ENCODE peak calls at places on chromosome 2, in six cellular contexts. A is heart right ventricle, O is tibial nerve, P is fibroblast of lung, F is GM23248, S is right cardiac atrium. U is an unnamed sample.

GRCh38 chr2:119744335-119744939 is 15.3 kb upstream of the PTPN4 start:
- DNase-seq in A (no peak), O (no peak), P (peak; percentile 50), F (peak; percentile 58), S (no peak), U (no peak)

GRCh38 chr2:12507295-12507694 is 209.4 kb upstream of the TRIB2 start:
- DNase-seq in A (no peak), O (no peak), P (peak; percentile 78), F (peak; percentile 95), S (no peak), U (no peak)

GRCh38 chr2:144950874-144951560 is 431.1 kb upstream of the ZEB2 start:
- DNase-seq in A (no peak), O (peak; percentile 29), P (peak; percentile 82), F (peak; percentile 97), S (peak; percentile 29), U (no peak)

GRCh38 chr2:17643031-17643615 is 102.6 kb downstream of the VSNL1 start:
- DNase-seq in A (peak; percentile 32), O (peak; percentile 21), P (peak; percentile 99), F (peak; percentile 99), S (peak; percentile 52), U (peak; percentile 83)

GRCh38 chr2:83823238-83823637 is 635.8 kb downstream of the SUCLG1 start:
- DNase-seq in A (no peak), O (no peak), P (no peak), F (no peak), S (no peak), U (no peak)

GRCh38 chr2:41905597-41906324 is 142.1 kb upstream of the PKDCC start:
- DNase-seq in A (no peak), O (no peak), P (no peak), F (no peak), S (no peak), U (no peak)

GRCh38 chr2:186068154-186068826 is 329.7 kb downstream of the FSIP2 start:
- DNase-seq in A (peak; percentile 69), O (no peak), P (peak; percentile 12), F (no peak), S (no peak), U (no peak)

GRCh38 chr2:63740943-63741342 is 100.8 kb upstream of the UGP2 start:
- DNase-seq in A (no peak), O (no peak), P (no peak), F (peak; percentile 32), S (no peak), U (no peak)

GRCh38 chr2:216341151-216341550 is 31.1 kb downstream of the MARCHF4 start:
- DNase-seq in A (no peak), O (no peak), P (peak; percentile 69), F (peak; percentile 74), S (peak; percentile 30), U (no peak)

DNA sequence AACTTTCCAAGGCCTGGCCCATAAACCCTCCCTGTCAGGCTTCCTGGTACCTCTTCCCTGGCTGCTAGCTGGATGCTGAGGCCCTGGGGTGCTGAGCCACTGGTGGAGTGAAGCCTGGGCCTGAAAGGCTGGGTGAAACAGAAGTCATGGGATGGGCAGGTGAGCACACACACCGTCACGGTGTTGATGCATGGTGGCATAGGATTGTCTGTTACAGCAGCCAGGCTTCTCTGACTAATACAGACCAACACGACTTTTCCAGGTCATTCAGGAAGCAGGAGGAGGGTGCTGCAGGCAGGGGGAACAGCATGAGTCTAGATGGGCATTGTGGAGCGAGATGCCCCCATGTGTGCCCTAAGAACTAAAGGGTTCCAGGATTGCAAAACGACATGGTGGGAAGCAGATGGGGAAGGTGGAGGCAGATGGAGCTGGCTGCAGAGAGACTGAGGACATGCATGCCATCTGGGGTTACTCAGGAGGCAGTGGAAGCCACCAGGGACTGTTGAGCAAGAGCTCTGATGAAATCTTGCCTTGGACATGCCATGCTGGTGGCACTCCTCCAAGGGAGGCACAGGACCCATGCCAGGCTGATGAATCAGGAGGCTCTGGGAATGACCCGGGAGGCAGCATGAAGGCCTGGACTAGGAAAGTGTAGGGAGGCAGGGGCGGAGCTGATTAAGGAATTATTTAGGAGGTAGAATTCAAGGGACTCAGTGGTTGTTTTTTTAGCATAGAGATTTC is 480.9 kb downstream of the TSN start:
- DNase-seq in A (no peak), O (no peak), P (peak; percentile 24), F (peak; percentile 91), S (no peak), U (peak; percentile 71)
- H3K9me3 ChIP-seq in A (no peaks in the 10 kb centered on the region), O (no peaks in the 10 kb centered on the region), P (no peaks in the 10 kb centered on the region), F (no peaks in the 10 kb centered on the region), S (no peaks in the 10 kb centered on the region), U (no peaks in the 10 kb centered on the region)

GRCh38 chr2:40123746-40124145 is 328.1 kb downstream of the SLC8A1 start:
- DNase-seq in A (no peak), O (no peak), P (no peak), F (peak; percentile 43), S (no peak), U (no peak)
- H3K27me3 ChIP-seq in A (no peaks in the 10 kb centered on the region), O (no peaks in the 10 kb centered on the region), P (no peaks in the 10 kb centered on the region), F (no peaks in the 10 kb centered on the region), S (no peaks in the 10 kb centered on the region), U (no peaks in the 10 kb centered on the region)

GRCh38 chr2:5691659-5692529 is at the start of gene SOX11:
- DNase-seq in A (peak; percentile 58), O (no peak), P (peak; percentile 95), F (peak; percentile 72), S (peak; percentile 69), U (no peak)
- H3K4me3 ChIP-seq in A (peak within 1 kb of the TSS; percentile 8), O (no peak within 1 kb of the TSS), P (peak within 1 kb of the TSS; percentile 48), F (peak within 1 kb of the TSS; percentile 26), S (peak within 1 kb of the TSS; percentile 33), U (no peak within 1 kb of the TSS)

GRCh38 chr2:6103949-6104348 is 411.8 kb downstream of the SOX11 start:
- DNase-seq in A (no peak), O (no peak), P (no peak), F (no peak), S (peak; percentile 18), U (no peak)
- H3K9me3 ChIP-seq in A (no peaks in the 10 kb centered on the region), O (no peaks in the 10 kb centered on the region), P (no peaks in the 10 kb centered on the region), F (no peaks in the 10 kb centered on the region), S (no peaks in the 10 kb centered on the region), U (peaks cover 2% of the 10 kb centered on the region)

GRCh38 chr2:207670887-207671286 is 40.6 kb upstream of the CCNYL1 start:
- DNase-seq in A (no peak), O (no peak), P (no peak), F (no peak), S (no peak), U (no peak)

GRCh38 chr2:207673431-207673830 is 38.0 kb upstream of the CCNYL1 start:
- DNase-seq in A (no peak), O (no peak), P (no peak), F (no peak), S (no peak), U (no peak)

GRCh38 chr2:207674266-207674774 is 37.1 kb upstream of the CCNYL1 start:
- DNase-seq in A (no peak), O (no peak), P (no peak), F (no peak), S (no peak), U (no peak)

GRCh38 chr2:207676827-207677354 is 34.5 kb upstream of the CCNYL1 start:
- DNase-seq in A (no peak), O (no peak), P (peak; percentile 92), F (peak; percentile 67), S (no peak), U (no peak)

GRCh38 chr2:207674826-207675225 is 36.6 kb upstream of the CCNYL1 start:
- DNase-seq in A (no peak), O (no peak), P (no peak), F (no peak), S (no peak), U (no peak)
- H3K27me3 ChIP-seq in A (no peaks in the 10 kb centered on the region), O (no peaks in the 10 kb centered on the region), P (no peaks in the 10 kb centered on the region), F (no peaks in the 10 kb centered on the region), S (no peaks in the 10 kb centered on the region), U (no peaks in the 10 kb centered on the region)

GRCh38 chr2:5409925-5410360 is 282.2 kb upstream of the SOX11 start:
- DNase-seq in A (no peak), O (no peak), P (no peak), F (no peak), S (no peak), U (no peak)
- H3K4me3 ChIP-seq in A (no peak overlapping the region), O (no peak overlapping the region), P (no peak overlapping the region), F (no peak overlapping the region), S (no peak overlapping the region), U (no peak overlapping the region)

GRCh38 chr2:169089182-169089581 is 19.8 kb downstream of the DHRS9 start:
- DNase-seq in A (no peak), O (no peak), P (no peak), F (no peak), S (no peak), U (no peak)

GRCh38 chr2:169091256-169091655 is 21.9 kb downstream of the DHRS9 start:
- DNase-seq in A (no peak), O (no peak), P (no peak), F (no peak), S (no peak), U (no peak)

GRCh38 chr2:169087757-169088379 is 18.5 kb downstream of the DHRS9 start:
- DNase-seq in A (no peak), O (no peak), P (no peak), F (no peak), S (no peak), U (no peak)

GRCh38 chr2:169091761-169092523 is 22.6 kb downstream of the DHRS9 start:
- DNase-seq in A (no peak), O (peak; percentile 33), P (peak; percentile 80), F (peak; percentile 64), S (peak; percentile 43), U (no peak)

DNA sequence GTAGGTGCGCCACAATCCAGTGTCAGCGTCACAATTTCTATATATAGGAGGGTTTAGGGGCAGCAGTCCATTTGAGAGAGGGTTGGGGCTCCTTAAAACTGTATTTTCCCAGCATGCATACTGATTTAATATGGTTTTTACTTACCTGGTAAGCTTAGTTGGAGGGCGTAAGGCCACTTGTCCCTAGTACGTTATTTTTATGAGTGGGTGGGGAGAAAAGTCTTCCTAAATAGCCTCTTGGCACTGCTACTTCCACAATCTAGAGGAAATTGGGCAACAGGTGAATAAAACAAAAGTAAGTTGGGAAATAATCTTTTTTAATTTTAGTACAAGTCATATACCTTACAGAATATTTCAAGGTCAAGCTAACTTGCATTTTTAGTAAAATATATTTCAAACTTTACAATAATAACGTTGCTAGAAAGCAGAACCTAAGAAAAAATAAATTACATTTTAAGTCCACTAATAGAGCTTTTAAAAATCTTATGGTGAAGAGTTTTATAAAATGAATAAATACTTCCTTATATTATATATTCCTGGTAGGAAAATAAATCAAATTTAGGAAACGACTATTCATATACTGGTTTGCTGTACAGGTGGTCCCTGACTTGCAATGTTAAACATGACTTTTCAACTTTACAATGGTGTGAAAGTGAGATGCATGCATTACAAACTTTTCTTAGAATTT is 20.9 kb downstream of the DHRS9 start:
- DNase-seq in A (no peak), O (no peak), P (no peak), F (no peak), S (no peak), U (no peak)
- H3K9me3 ChIP-seq in A (no peaks in the 10 kb centered on the region), O (no peaks in the 10 kb centered on the region), P (no peaks in the 10 kb centered on the region), F (no peaks in the 10 kb centered on the region), S (no peaks in the 10 kb centered on the region), U (peaks cover 1% of the 10 kb centered on the region)

GRCh38 chr2:106189325-106189724 is 4.8 kb downstream of the UXS1 start:
- DNase-seq in A (no peak), O (no peak), P (no peak), F (no peak), S (no peak), U (no peak)
- H3K27me3 ChIP-seq in A (no peaks in the 10 kb centered on the region), O (no peaks in the 10 kb centered on the region), P (no peaks in the 10 kb centered on the region), F (no peaks in the 10 kb centered on the region), S (no peaks in the 10 kb centered on the region), U (no peaks in the 10 kb centered on the region)

U was measured in aorta.